ENCODE peak calls at places on chromosome 19, in five cellular contexts. O is Peyer's patch, U is ovary, C is heart left ventricle, M is H1. K is an unnamed sample.

GRCh38 chr19:9070066-9070465 is 16.8 kb upstream of the OR1M1 start:
- DNase-seq in C (no peak), O (no peak), M (peak; percentile 64), U (no peak), K (no peak)

GRCh38 chr19:42295831-42296525 is 6.0 kb upstream of the PRR19 start:
- DNase-seq in C (peak; percentile 82), O (peak; percentile 89), M (peak; percentile 100), U (peak; percentile 88), K (peak; percentile 89)

GRCh38 chr19:52748336-52748950 is 13.6 kb upstream of the ZNF611 start:
- DNase-seq in C (no peak), U (no peak), O (no peak), M (no peak), K (no peak)

GRCh38 chr19:29535432-29535831 is 9.6 kb downstream of the VSTM2B start:
- DNase-seq in O (peak; percentile 20), U (no peak), C (peak; percentile 13), M (peak; percentile 40), K (peak; percentile 34)

GRCh38 chr19:14203258-14203657 is 2.7 kb downstream of the ADGRL1 start:
- DNase-seq in M (peak; percentile 55), U (no peak), O (no peak), C (no peak), K (no peak)

GRCh38 chr19:42652021-42652420 is 57.3 kb upstream of the CEACAM8 start:
- DNase-seq in M (no peak), U (no peak), O (no peak), C (no peak), K (no peak)

GRCh38 chr19:50190439-50190891 is 13.0 kb upstream of the MYH14 start:
- DNase-seq in O (peak; percentile 79), M (no peak), U (no peak), C (no peak), K (no peak)

GRCh38 chr19:18791315-18791678 is 192 bp upstream of the COMP start:
- DNase-seq in O (no peak), M (no peak), U (no peak), C (no peak), K (no peak)

GRCh38 chr19:15038304-15038703 is 11.0 kb upstream of the CASP14 start:
- DNase-seq in M (no peak), O (no peak), C (no peak), U (no peak), K (no peak)

GRCh38 chr19:13054605-13055212 is 47.9 kb downstream of the LYL1 start:
- DNase-seq in U (peak; percentile 56), M (no peak), C (no peak), O (no peak), K (peak; percentile 86)

GRCh38 chr19:58511353-58512208 is at the start of gene SLC27A5:
- DNase-seq in U (no peak), O (peak; percentile 70), C (no peak), M (no peak), K (no peak)

GRCh38 chr19:33032218-33032781 is 32.4 kb downstream of the RHPN2 start:
- DNase-seq in M (no peak), O (peak; percentile 63), C (no peak), U (no peak), K (no peak)

GRCh38 chr19:1616396-1616795 is 11.1 kb upstream of the UQCR11 start:
- DNase-seq in O (no peak), C (no peak), U (no peak), M (no peak), K (no peak)

GRCh38 chr19:18999016-18999758 is 34.1 kb downstream of the SUGP2 start:
- DNase-seq in O (no peak), C (peak; percentile 29), U (no peak), M (no peak), K (no peak)

GRCh38 chr19:42942187-42942789 is 5.3 kb upstream of the PSG7 start:
- DNase-seq in U (no peak), M (no peak), C (no peak), O (no peak), K (no peak)

GRCh38 chr19:34049944-34050343 is 122.4 kb upstream of the LSM14A start:
- DNase-seq in C (no peak), M (no peak), U (no peak), O (no peak), K (no peak)

GRCh38 chr19:42356686-42357085 is 31.3 kb downstream of the MEGF8 start:
- DNase-seq in M (no peak), O (no peak), U (no peak), C (no peak), K (no peak)

GRCh38 chr19:14507704-14508246 is 10.4 kb downstream of the DNAJB1 start:
- DNase-seq in C (no peak), M (no peak), O (no peak), U (no peak), K (no peak)

GRCh38 chr19:43782689-43783231 is 2.0 kb upstream of the KCNN4 start:
- DNase-seq in O (peak; percentile 80), M (no peak), U (no peak), C (no peak), K (no peak)

GRCh38 chr19:47757617-47758432 is 12.5 kb downstream of the NOP53 start:
- DNase-seq in C (no peak), O (no peak), M (no peak), U (no peak), K (no peak)

GRCh38 chr19:10316229-10317044 is 622 bp upstream of the FDX2 start:
- DNase-seq in C (no peak), M (no peak), U (no peak), O (no peak), K (no peak)

GRCh38 chr19:10288662-10289166 is 1.0 kb upstream of the ICAM5 start:
- DNase-seq in U (no peak), M (peak; percentile 79), C (no peak), O (no peak), K (no peak)

GRCh38 chr19:30852168-30852567 is 480.0 kb downstream of the ZNF536 start:
- DNase-seq in C (no peak), M (peak; percentile 6), O (no peak), U (no peak), K (no peak)

GRCh38 chr19:5207806-5208205 is 132.8 kb downstream of the PTPRS start:
- DNase-seq in C (no peak), M (no peak), U (no peak), O (no peak), K (no peak)
- H3K36me3 ChIP-seq in C (peaks cover 6% of the 10 kb centered on the region), M (peaks cover 46% of the 10 kb centered on the region), U (no peaks in the 10 kb centered on the region), O (peaks cover 15% of the 10 kb centered on the region), K (peaks cover 39% of the 10 kb centered on the region)

DNA sequence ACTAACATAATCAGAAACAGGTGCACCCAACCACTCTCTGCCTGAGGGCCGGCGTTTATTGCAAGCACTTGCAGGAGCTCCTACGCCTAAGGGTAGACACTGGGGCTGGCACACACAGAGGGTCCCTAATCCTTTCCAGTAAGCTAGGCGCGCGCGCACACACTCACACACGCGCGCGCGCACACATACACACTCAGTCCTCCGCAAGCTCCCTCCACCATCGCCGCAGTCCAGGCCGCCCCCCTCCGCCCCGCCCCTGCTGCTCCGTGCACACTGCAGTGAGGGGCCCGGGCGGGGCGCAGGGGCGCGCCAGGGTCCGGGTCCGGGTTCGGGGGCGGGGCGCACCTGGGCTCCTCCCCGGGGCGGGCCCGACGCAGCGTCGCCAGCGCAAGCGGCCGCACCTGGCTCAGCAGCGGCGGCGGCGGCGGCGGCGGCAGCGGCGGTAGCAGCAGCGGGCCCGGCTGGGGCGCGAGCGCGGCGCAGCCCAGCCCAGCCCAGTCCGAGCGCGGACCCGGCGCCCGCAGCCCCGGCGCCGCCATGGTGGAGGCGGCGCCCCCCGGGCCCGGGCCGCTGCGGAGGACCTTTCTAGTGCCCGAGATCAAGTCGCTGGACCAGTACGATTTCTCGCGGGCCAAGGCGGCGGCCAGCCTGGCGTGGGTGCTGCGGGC is at the start of gene CAMSAP3:
- DNase-seq in U (no peak), M (peak; percentile 91), O (peak; percentile 85), C (no peak), K (no peak)
- TF ChIP-seq POLR2A in U (no peak), M (no peak), O (no peak), C (no peak), K (no peak)

DNA sequence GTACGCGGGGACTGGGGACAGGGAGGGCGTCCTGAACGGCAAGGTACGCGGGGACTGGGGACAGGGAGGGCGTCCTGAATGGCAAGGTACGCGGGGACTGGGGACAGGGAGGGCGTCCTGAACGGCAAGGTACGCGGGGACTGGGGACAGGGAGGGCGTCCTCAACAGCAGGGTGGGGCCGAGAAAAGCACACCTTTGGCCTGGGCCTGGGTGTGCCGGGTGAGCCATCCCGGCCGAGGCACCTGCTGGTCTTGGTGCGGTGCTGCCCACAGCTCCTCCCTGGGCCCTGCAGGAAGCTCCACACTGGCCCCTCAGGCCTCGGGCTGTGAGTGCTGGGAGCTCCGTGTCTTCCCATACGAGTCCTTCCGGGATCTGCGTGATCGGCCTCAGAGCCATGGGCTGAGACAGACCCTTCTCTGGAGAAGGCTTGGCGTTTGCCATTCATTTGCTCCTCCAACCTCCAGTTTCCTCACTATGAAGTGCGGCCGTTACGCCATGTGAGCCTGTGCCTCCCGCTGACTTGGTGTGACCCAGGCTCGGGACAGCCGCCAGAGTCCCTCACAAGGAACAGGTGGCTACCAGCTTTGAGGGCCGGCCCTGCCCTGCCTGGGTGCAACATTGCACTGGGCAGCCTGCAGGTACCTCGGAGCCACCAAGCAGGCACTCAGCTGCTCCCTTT is 7.8 kb upstream of the ZNF554 start:
- DNase-seq in U (no peak), C (no peak), M (peak; percentile 42), O (peak; percentile 88), K (no peak)
- H3K36me3 ChIP-seq in U (no peaks in the 10 kb centered on the region), C (no peaks in the 10 kb centered on the region), M (peaks cover 64% of the 10 kb centered on the region), O (peaks cover 33% of the 10 kb centered on the region), K (peaks cover 63% of the 10 kb centered on the region)

GRCh38 chr19:35248310-35249145 is at the start of gene LSR:
- DNase-seq in O (peak; percentile 94), C (peak; percentile 53), U (peak; percentile 46), M (peak; percentile 93), K (no peak)
- TF ChIP-seq POLR2A in O (peak; percentile 88), C (no peak), U (no peak), M (peak; percentile 99), K (peak; percentile 50)

GRCh38 chr19:17281391-17282304 is at the start of gene ANKLE1:
- DNase-seq in M (peak; percentile 79), U (peak; percentile 52), O (no peak), C (no peak), K (no peak)
- H3K36me3 ChIP-seq in M (peaks cover 11% of the 10 kb centered on the region), U (no peaks in the 10 kb centered on the region), O (peaks cover 24% of the 10 kb centered on the region), C (no peaks in the 10 kb centered on the region), K (peaks cover 23% of the 10 kb centered on the region)

GRCh38 chr19:11482384-11483050 is 1.7 kb upstream of the ELAVL3 start:
- DNase-seq in U (peak; percentile 85), C (peak; percentile 85), M (peak; percentile 95), O (peak; percentile 85), K (peak; percentile 88)
- TF ChIP-seq POLR2A in U (no peak), C (no peak), M (peak; percentile 17), O (no peak), K (no peak)

GRCh38 chr19:39986643-39987042 is 10.2 kb upstream of the ZNF546 start:
- DNase-seq in U (no peak), M (no peak), C (no peak), O (no peak), K (no peak)

GRCh38 chr19:39987596-39987995 is 9.3 kb upstream of the ZNF546 start:
- DNase-seq in U (no peak), O (no peak), C (no peak), M (no peak), K (no peak)

GRCh38 chr19:39983695-39984302 is 12.8 kb downstream of the PSMC4 start:
- DNase-seq in U (no peak), M (no peak), C (no peak), O (no peak), K (no peak)

GRCh38 chr19:39987167-39987566 is 9.7 kb upstream of the ZNF546 start:
- DNase-seq in M (no peak), O (no peak), U (no peak), C (no peak), K (no peak)

GRCh38 chr19:39982883-39983282 is 11.9 kb downstream of the PSMC4 start:
- DNase-seq in U (no peak), M (no peak), C (no peak), O (no peak), K (no peak)
- H3K36me3 ChIP-seq in U (no peaks in the 10 kb centered on the region), M (peaks cover 51% of the 10 kb centered on the region), C (peaks cover 12% of the 10 kb centered on the region), O (peaks cover 55% of the 10 kb centered on the region), K (peaks cover 21% of the 10 kb centered on the region)